ENCODE peak calls at places on chromosomes 7 and 10, in nine cellular contexts. N, I, B, L, R, W, Z, U and Q are unnamed samples.

GRCh38 chr10:100656479-100656878 is 88.9 kb upstream of the PAX2 start:
- DNase-seq in R (no peak), L (peak), I (peak), B (no peak), U (no peak), W (no peak), Z (no peak), N (no peak), Q (peak)

GRCh38 chr10:420154-421121 is 269.0 kb downstream of the DIP2C start:
- DNase-seq in U (no peak), I (no peak), B (no peak), L (no peak), N (peak), R (no peak), Z (no peak), W (peak), Q (no peak)

GRCh38 chr10:4982764-4983226 is 19.6 kb downstream of the AKR1C1 start:
- DNase-seq in I (no peak), W (no peak), N (no peak), R (no peak), B (no peak), L (no peak), Z (no peak), U (no peak), Q (no peak)

GRCh38 chr10:60524541-60524940 is 134.9 kb upstream of the ANK3 start:
- DNase-seq in U (no peak), Z (no peak), I (no peak), W (no peak), B (no peak), N (no peak), R (no peak), L (no peak), Q (no peak)

GRCh38 chr7:87000344-87000743 is 59.1 kb downstream of the ELAPOR2 start:
- DNase-seq in Z (no peak), N (no peak), L (no peak), W (no peak), I (no peak), R (no peak), U (no peak), B (no peak), Q (no peak)

GRCh38 chr7:27113991-27114866 is 11.7 kb upstream of the HOXA2 start:
- DNase-seq in W (no peak), U (no peak), R (no peak), Z (no peak), B (no peak), I (peak), L (no peak), N (peak), Q (no peak)

GRCh38 chr7:16711730-16712129 is 41.8 kb upstream of the TSPAN13 start:
- DNase-seq in W (no peak), I (no peak), L (no peak), U (no peak), Z (no peak), N (no peak), B (no peak), R (no peak), Q (no peak)

GRCh38 chr7:97013025-97013424 is 7.7 kb downstream of the DLX6 start:
- DNase-seq in R (no peak), Z (no peak), I (no peak), N (no peak), B (no peak), L (no peak), W (no peak), U (no peak), Q (no peak)

GRCh38 chr7:115662120-115662519 is 368.4 kb downstream of the TFEC start:
- DNase-seq in Z (no peak), U (no peak), I (no peak), B (no peak), R (no peak), W (no peak), L (no peak), N (no peak), Q (no peak)

GRCh38 chr7:138935438-138936079 is 45.6 kb downstream of the KIAA1549 start:
- DNase-seq in Z (no peak), W (no peak), L (peak), U (no peak), B (no peak), R (no peak), N (peak), I (peak), Q (peak)

GRCh38 chr7:133481676-133482075 is 228.8 kb downstream of the EXOC4 start:
- DNase-seq in R (no peak), U (no peak), I (no peak), Z (peak), W (no peak), B (no peak), L (no peak), N (no peak), Q (no peak)

GRCh38 chr10:70774810-70775678 is 10.1 kb downstream of the TBATA start:
- DNase-seq in U (no peak), B (no peak), N (no peak), R (no peak), L (no peak), Z (no peak), I (no peak), W (no peak), Q (no peak)

GRCh38 chr10:33055636-33056035 is 97.6 kb upstream of the ITGB1 start:
- DNase-seq in R (no peak), L (no peak), B (no peak), Z (no peak), U (no peak), I (no peak), N (no peak), W (no peak), Q (no peak)

GRCh38 chr7:105611856-105612775 is 30.8 kb upstream of the EFCAB10 start:
- DNase-seq in B (no peak), Z (no peak), I (no peak), U (no peak), L (no peak), W (no peak), N (no peak), R (no peak), Q (no peak)

GRCh38 chr10:50613150-50613549 is 10.6 kb downstream of the SGMS1 start:
- DNase-seq in U (no peak), W (no peak), I (no peak), B (no peak), R (no peak), N (no peak), L (no peak), Z (no peak), Q (no peak)

GRCh38 chr10:29712108-29712507 is 77.3 kb upstream of the SVIL start:
- DNase-seq in B (no peak), N (no peak), U (no peak), W (no peak), Z (no peak), L (no peak), R (peak), I (peak), Q (peak)

GRCh38 chr10:113965077-113965476 is 78.6 kb upstream of the ADRB1 start:
- DNase-seq in L (no peak), U (no peak), B (no peak), N (no peak), I (no peak), Z (no peak), W (no peak), R (no peak), Q (no peak)

GRCh38 chr7:136526408-136527105 is 341.9 kb upstream of the CHRM2 start:
- DNase-seq in L (no peak), R (no peak), I (no peak), Z (no peak), W (no peak), N (no peak), U (no peak), B (no peak), Q (no peak)

GRCh38 chr10:119030421-119031250 is 1.1 kb downstream of the NANOS1 start:
- DNase-seq in B (peak), I (peak), W (no peak), U (peak), Z (no peak), L (peak), N (peak), R (peak), Q (peak)

GRCh38 chr10:97673736-97674525 is 13.1 kb downstream of the AVPI1 start:
- DNase-seq in R (no peak), B (no peak), U (no peak), Z (no peak), W (no peak), L (no peak), I (no peak), N (no peak), Q (no peak)

GRCh38 chr7:34675749-34676374 is 17.8 kb downstream of the NPSR1 start:
- DNase-seq in N (peak), R (peak), L (peak), W (no peak), B (no peak), I (peak), U (no peak), Z (no peak), Q (no peak)

GRCh38 chr10:58023341-58024073 is 244.2 kb downstream of the IPMK start:
- DNase-seq in U (no peak), N (no peak), Z (peak), W (no peak), R (no peak), B (no peak), L (peak), I (no peak), Q (no peak)

GRCh38 chr7:132255898-132256297 is 320.4 kb downstream of the PLXNA4 start:
- DNase-seq in B (no peak), R (no peak), U (no peak), I (no peak), Z (no peak), N (no peak), L (no peak), W (no peak), Q (peak)

GRCh38 chr10:9275861-9276260 is 1221.4 kb downstream of the GATA3 start:
- DNase-seq in Z (no peak), B (no peak), I (no peak), R (no peak), U (no peak), L (no peak), N (no peak), W (no peak), Q (no peak)

GRCh38 chr7:114021135-114021534 is 102.3 kb upstream of the PPP1R3A start:
- DNase-seq in N (no peak), B (no peak), R (no peak), U (no peak), I (no peak), W (no peak), L (no peak), Z (no peak), Q (no peak)

GRCh38 chr7:70833726-70834125 is 298.2 kb upstream of the GALNT17 start:
- DNase-seq in L (no peak), R (no peak), I (no peak), B (no peak), U (no peak), Z (peak), W (no peak), N (no peak), Q (no peak)

GRCh38 chr10:13526952-13527863 is 1.6 kb downstream of the BEND7 start:
- DNase-seq in I (no peak), U (no peak), L (peak), W (no peak), N (no peak), Z (no peak), R (no peak), B (no peak), Q (no peak)

GRCh38 chr7:140358771-140359095 is 39.6 kb downstream of the SLC37A3 start:
- DNase-seq in Z (no peak), W (no peak), N (no peak), I (no peak), U (no peak), L (no peak), B (no peak), R (no peak), Q (no peak)

GRCh38 chr7:31373337-31374289 is 33.1 kb upstream of the NEUROD6 start:
- DNase-seq in N (peak), I (peak), R (peak), L (no peak), B (peak), U (peak), W (no peak), Z (no peak), Q (peak)

GRCh38 chr7:276230-276835 is 13.6 kb upstream of the FOXL3 start:
- DNase-seq in L (no peak), I (no peak), Z (no peak), W (no peak), R (no peak), B (no peak), N (no peak), U (no peak), Q (no peak)

GRCh38 chr7:92625617-92626016 is 35.4 kb upstream of the FAM133B start:
- DNase-seq in R (no peak), W (no peak), L (no peak), Z (no peak), U (no peak), N (no peak), I (no peak), B (no peak), Q (no peak)

GRCh38 chr10:7561216-7561893 is 105.4 kb downstream of the ITIH5 start:
- DNase-seq in R (peak), L (no peak), I (peak), U (no peak), Z (no peak), N (no peak), W (no peak), B (no peak), Q (no peak)